ENCODE peak calls at places on chromosomes 12 and 14, in five cellular contexts. O is brain microvascular endothelial cell, S is Peyer's patch, C is mammary epithelial cell, M is heart right ventricle. T is an unnamed sample.
A peak's percentile ranks its signal among the peaks of the same experiment; 100 is the strongest.

GRCh38 chr14:103546651-103547454 is 15.6 kb downstream of the BAG5 start:
- DNase-seq in O (peak; percentile 32), S (peak; percentile 72), C (peak; percentile 46), M (peak; percentile 81), T (peak; percentile 64)

GRCh38 chr14:24481622-24482324 is 26.3 kb downstream of the CMA1 start:
- DNase-seq in O (peak; percentile 12), S (peak; percentile 21), C (peak; percentile 33), M (peak; percentile 29), T (peak; percentile 41)

GRCh38 chr12:133080619-133081407 is at the start of gene ZNF140:
- DNase-seq in O (peak; percentile 97), S (peak; percentile 93), C (peak; percentile 94), M (peak; percentile 95), T (peak; percentile 98)

GRCh38 chr12:56358836-56359532 is 923 bp downstream of the STAT2 start:
- DNase-seq in O (peak; percentile 55), S (no peak), C (peak; percentile 83), M (no peak), T (peak; percentile 25)

GRCh38 chr14:75831455-75831854 is 150.3 kb downstream of the TGFB3 start:
- DNase-seq in O (peak; percentile 56), S (peak; percentile 31), C (peak; percentile 53), M (peak; percentile 29), T (no peak)

GRCh38 chr12:94139816-94140215 is 8.6 kb upstream of the PLXNC1 start:
- DNase-seq in O (no peak), S (no peak), C (no peak), M (no peak), T (no peak)

GRCh38 chr14:95515080-95515489 is 1.4 kb downstream of the SYNE3 start:
- DNase-seq in O (no peak), S (peak; percentile 46), C (no peak), M (peak; percentile 59), T (peak; percentile 90)

GRCh38 chr14:90290612-90291011 is 34.3 kb downstream of the PSMC1 start:
- DNase-seq in O (no peak), S (no peak), C (no peak), M (no peak), T (no peak)

GRCh38 chr12:124774462-124775167 is 89.0 kb downstream of the SCARB1 start:
- DNase-seq in O (peak; percentile 97), S (peak; percentile 31), C (peak; percentile 87), M (no peak), T (peak; percentile 86)

GRCh38 chr14:58555647-58556046 is 82.1 kb upstream of the DACT1 start:
- DNase-seq in O (no peak), S (no peak), C (no peak), M (no peak), T (no peak)

GRCh38 chr14:96126339-96126770 is 78.3 kb upstream of the BDKRB2 start:
- DNase-seq in O (no peak), S (no peak), C (no peak), M (no peak), T (no peak)

GRCh38 chr14:104343294-104343625 is 204.9 kb downstream of the KIF26A start:
- DNase-seq in O (no peak), S (no peak), C (no peak), M (no peak), T (no peak)

GRCh38 chr12:131030472-131031328 is 77.0 kb downstream of the ADGRD1 start:
- DNase-seq in O (no peak), S (no peak), C (no peak), M (no peak), T (no peak)

DNA sequence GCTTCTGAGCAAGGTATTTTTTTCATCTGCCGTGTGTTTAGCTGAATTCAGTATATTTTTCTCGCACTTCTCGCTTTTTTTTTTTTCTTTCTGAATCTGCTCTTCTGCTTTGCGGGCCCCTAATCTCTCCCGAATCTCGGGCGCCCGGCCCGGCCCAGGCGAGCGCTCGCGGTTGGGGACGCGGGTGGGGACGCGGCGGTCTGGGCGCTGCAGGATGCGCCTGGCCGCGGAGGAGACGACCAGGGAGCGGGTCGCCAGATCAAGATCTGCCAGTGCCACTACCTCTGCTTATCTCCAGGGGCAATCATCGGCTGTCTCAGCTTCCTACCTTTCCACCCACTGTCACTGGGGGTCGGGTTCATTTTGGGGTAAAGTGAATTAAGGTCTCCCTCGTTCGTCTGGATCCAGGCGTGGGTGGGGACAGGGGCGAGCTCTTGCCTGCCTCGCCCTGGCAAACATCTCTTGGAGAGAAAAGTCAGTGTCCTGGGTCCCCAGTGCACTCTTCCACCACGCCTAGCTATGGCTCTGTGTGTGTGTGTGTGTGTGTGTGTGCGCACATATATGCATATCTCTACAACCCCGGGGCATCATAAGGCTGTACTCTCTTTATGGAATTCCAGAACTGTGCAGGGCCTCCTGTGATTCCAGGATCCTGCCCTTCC is 422.3 kb downstream of the VRK1 start:
- DNase-seq in O (no peak), S (no peak), C (no peak), M (no peak), T (peak; percentile 58)
- H3K27me3 ChIP-seq in O (peaks cover 5% of the 10 kb centered on the region), S (no peaks in the 10 kb centered on the region), C (peaks cover 2% of the 10 kb centered on the region), M (peaks cover 59% of the 10 kb centered on the region), T (no peaks in the 10 kb centered on the region)

GRCh38 chr12:31589896-31590729 is 823 bp downstream of the DENND5B start:
- DNase-seq in O (peak; percentile 44), S (peak; percentile 55), C (peak; percentile 52), M (peak; percentile 69), T (peak; percentile 63)
- TF ChIP-seq CTCF in O (no peak), S (peak; percentile 7), C (peak; percentile 19), M (no peak), T (peak; percentile 12)

GRCh38 chr12:111174283-111175108 is 194.4 kb downstream of the PHETA1 start:
- DNase-seq in O (no peak), S (no peak), C (no peak), M (no peak), T (peak; percentile 43)

GRCh38 chr12:111180830-111181726 is 187.8 kb downstream of the PHETA1 start:
- DNase-seq in O (no peak), S (peak; percentile 24), C (no peak), M (peak; percentile 71), T (peak; percentile 94)

GRCh38 chr12:111182391-111182790 is 186.5 kb downstream of the PHETA1 start:
- DNase-seq in O (no peak), S (no peak), C (no peak), M (no peak), T (no peak)

GRCh38 chr12:111175404-111175803 is 193.5 kb downstream of the PHETA1 start:
- DNase-seq in O (no peak), S (no peak), C (no peak), M (no peak), T (no peak)

DNA sequence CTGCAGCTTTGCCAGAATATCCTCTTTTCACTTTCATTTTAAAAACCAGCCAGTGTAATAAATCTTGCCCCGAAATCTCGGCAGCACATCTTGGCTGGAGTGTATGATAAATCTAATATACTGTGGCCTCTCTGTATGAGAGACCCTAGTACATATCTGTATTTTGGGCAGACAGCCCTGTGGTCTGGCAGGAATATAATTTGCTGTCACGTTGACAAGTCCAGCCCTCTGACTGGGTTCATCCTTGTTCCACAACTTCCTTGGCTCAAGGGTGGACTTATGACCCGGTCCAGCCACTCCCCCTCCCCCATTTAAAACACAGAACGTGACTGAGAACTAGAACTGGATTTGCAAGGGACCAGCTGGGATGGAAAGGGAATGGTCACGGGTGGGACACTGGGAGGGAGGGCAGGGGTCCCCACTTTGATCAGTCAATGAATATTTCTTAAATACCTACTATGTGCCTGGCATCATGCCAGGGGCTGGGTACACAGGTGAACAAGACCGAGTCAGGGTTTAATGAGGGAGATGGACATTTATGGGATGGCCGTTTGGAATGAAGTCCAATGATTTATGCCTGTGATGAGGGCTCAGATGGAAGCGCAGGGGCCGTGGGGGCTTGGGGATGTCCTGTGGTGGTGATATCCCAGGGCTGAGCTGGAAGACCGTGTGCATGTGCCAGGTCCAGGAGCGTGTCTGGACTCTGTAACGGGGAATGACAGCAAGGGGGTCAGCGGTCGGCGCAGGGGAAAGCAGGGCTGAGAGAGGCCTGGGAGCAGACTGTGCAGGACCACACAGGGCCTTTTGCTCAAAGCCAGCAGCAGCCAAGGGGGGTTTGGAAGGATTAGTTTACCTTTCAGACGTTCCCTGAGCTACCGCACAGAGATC is 190.5 kb downstream of the PHETA1 start:
- DNase-seq in O (no peak), S (no peak), C (no peak), M (no peak), T (no peak)
- H3K27me3 ChIP-seq in O (no peaks in the 10 kb centered on the region), S (no peaks in the 10 kb centered on the region), C (peaks cover 1% of the 10 kb centered on the region), M (no peaks in the 10 kb centered on the region), T (no peaks in the 10 kb centered on the region)

GRCh38 chr14:38016497-38016896 is 191.2 kb upstream of the SSTR1 start:
- DNase-seq in O (no peak), S (no peak), C (no peak), M (no peak), T (peak; percentile 20)
- TF ChIP-seq CTCF in O (peak; percentile 44), S (peak; percentile 24), C (no peak), M (no peak), T (peak; percentile 43)

GRCh38 chr14:36420288-36420687 is 99.7 kb downstream of the NKX2-1 start:
- DNase-seq in O (no peak), S (no peak), C (no peak), M (no peak), T (no peak)
- H3K27me3 ChIP-seq in O (no peaks in the 10 kb centered on the region), S (no peaks in the 10 kb centered on the region), C (no peaks in the 10 kb centered on the region), M (no peaks in the 10 kb centered on the region), T (no peaks in the 10 kb centered on the region)

GRCh38 chr12:12976366-12976765 is 23.7 kb downstream of the HEBP1 start:
- DNase-seq in O (peak; percentile 97), S (no peak), C (peak; percentile 92), M (no peak), T (no peak)

GRCh38 chr12:12974211-12974610 is 22.2 kb upstream of the GPRC5D start:
- DNase-seq in O (no peak), S (no peak), C (no peak), M (no peak), T (no peak)

GRCh38 chr12:12973019-12973418 is 21.0 kb upstream of the GPRC5D start:
- DNase-seq in O (no peak), S (no peak), C (no peak), M (no peak), T (no peak)

GRCh38 chr12:12977231-12977630 is 22.8 kb downstream of the HEBP1 start:
- DNase-seq in O (no peak), S (no peak), C (no peak), M (no peak), T (no peak)

GRCh38 chr12:12975322-12976077 is 23.5 kb upstream of the GPRC5D start:
- DNase-seq in O (peak; percentile 50), S (no peak), C (peak; percentile 27), M (no peak), T (peak; percentile 21)
- TF ChIP-seq CTCF in O (peak; percentile 85), S (peak; percentile 36), C (peak; percentile 61), M (peak; percentile 12), T (peak; percentile 43)